ENCODE peak calls at places on chromosome 4, in eight cellular contexts. One of them, this sample, is unnamed.

GRCh38 chr4:5757091-5757490 is 46.1 kb downstream of the EVC start:
- DNase-seq in sciatic nerve: no peak
- DNase-seq in NCI-H2029: no peak
- DNase-seq in Jurkat, Clone E6-1: no peak
- DNase-seq in naive B cell: no peak
- DNase-seq in SW480: no peak
- DNase-seq in glomerular endothelial cell: no peak
- DNase-seq in stimulated activated CD8-positive, alpha-beta memory T cell treated with anti-CD3 and anti-CD28 coated beads, Interleukin-4, amount 100 ng/mL, for 24 hours: no peak
- DNase-seq in this sample: no peak

GRCh38 chr4:170040031-170040680 is 14.0 kb upstream of the MFAP3L start:
- DNase-seq in glomerular endothelial cell: no peak
- DNase-seq in Jurkat, Clone E6-1: no peak
- DNase-seq in naive B cell: no peak
- DNase-seq in stimulated activated CD8-positive, alpha-beta memory T cell treated with anti-CD3 and anti-CD28 coated beads, Interleukin-4, amount 100 ng/mL, for 24 hours: no peak
- DNase-seq in SW480: no peak
- DNase-seq in NCI-H2029: no peak
- DNase-seq in sciatic nerve: no peak
- DNase-seq in this sample: no peak

GRCh38 chr4:113457886-113458285 is 303.7 kb downstream of the CAMK2D start:
- DNase-seq in Jurkat, Clone E6-1: no peak
- DNase-seq in NCI-H2029: no peak
- DNase-seq in sciatic nerve: no peak
- DNase-seq in SW480: no peak
- DNase-seq in naive B cell: no peak
- DNase-seq in stimulated activated CD8-positive, alpha-beta memory T cell treated with anti-CD3 and anti-CD28 coated beads, Interleukin-4, amount 100 ng/mL, for 24 hours: no peak
- DNase-seq in glomerular endothelial cell: no peak
- DNase-seq in this sample: no peak

GRCh38 chr4:8494218-8494617 is 53.6 kb downstream of the TRMT44 start:
- DNase-seq in glomerular endothelial cell: no peak
- DNase-seq in stimulated activated CD8-positive, alpha-beta memory T cell treated with anti-CD3 and anti-CD28 coated beads, Interleukin-4, amount 100 ng/mL, for 24 hours: no peak
- DNase-seq in naive B cell: no peak
- DNase-seq in Jurkat, Clone E6-1: no peak
- DNase-seq in SW480: no peak
- DNase-seq in sciatic nerve: no peak
- DNase-seq in NCI-H2029: no peak
- DNase-seq in this sample: no peak

GRCh38 chr4:100649478-100649877 is 131.7 kb upstream of the EMCN start:
- DNase-seq in naive B cell: no peak
- DNase-seq in Jurkat, Clone E6-1: no peak
- DNase-seq in stimulated activated CD8-positive, alpha-beta memory T cell treated with anti-CD3 and anti-CD28 coated beads, Interleukin-4, amount 100 ng/mL, for 24 hours: no peak
- DNase-seq in sciatic nerve: no peak
- DNase-seq in NCI-H2029: no peak
- DNase-seq in SW480: no peak
- DNase-seq in glomerular endothelial cell: no peak
- DNase-seq in this sample: no peak

GRCh38 chr4:158292156-158292555 is 81.9 kb downstream of the TMEM144 start:
- DNase-seq in NCI-H2029: no peak
- DNase-seq in naive B cell: no peak
- DNase-seq in glomerular endothelial cell: no peak
- DNase-seq in sciatic nerve: no peak
- DNase-seq in stimulated activated CD8-positive, alpha-beta memory T cell treated with anti-CD3 and anti-CD28 coated beads, Interleukin-4, amount 100 ng/mL, for 24 hours: no peak
- DNase-seq in SW480: no peak
- DNase-seq in Jurkat, Clone E6-1: no peak
- DNase-seq in this sample: no peak

GRCh38 chr4:25908491-25908901 is 5.5 kb upstream of the SMIM20 start:
- DNase-seq in Jurkat, Clone E6-1: no peak
- DNase-seq in glomerular endothelial cell: no peak
- DNase-seq in stimulated activated CD8-positive, alpha-beta memory T cell treated with anti-CD3 and anti-CD28 coated beads, Interleukin-4, amount 100 ng/mL, for 24 hours: no peak
- DNase-seq in sciatic nerve: no peak
- DNase-seq in naive B cell: no peak
- DNase-seq in SW480: peak
- DNase-seq in NCI-H2029: no peak
- DNase-seq in this sample: peak

GRCh38 chr4:135372131-135372530 is 1170.5 kb upstream of the PABPC4L start:
- DNase-seq in naive B cell: no peak
- DNase-seq in Jurkat, Clone E6-1: no peak
- DNase-seq in stimulated activated CD8-positive, alpha-beta memory T cell treated with anti-CD3 and anti-CD28 coated beads, Interleukin-4, amount 100 ng/mL, for 24 hours: no peak
- DNase-seq in sciatic nerve: no peak
- DNase-seq in glomerular endothelial cell: no peak
- DNase-seq in NCI-H2029: no peak
- DNase-seq in SW480: no peak
- DNase-seq in this sample: no peak

This sample was measured in epithelial cell of prostate.